ENCODE peak calls at places on chromosomes 6 and 20, in nine cellular contexts. B is mesenteric fat pad; R is dermis microvascular lymphatic vessel endothelial cell; O is aorta; C is brain microvascular endothelial cell; W is GM13976; M is progenitor cell of endocrine pancreas; K is GDM1; V is naive thymus-derived CD8-positive, alpha-beta T cell. J is an unnamed sample.

GRCh38 chr6:134918418-134918961 is 31.4 kb downstream of the ALDH8A1 start:
- DNase-seq in B (no peak), R (no peak), O (no peak), C (no peak), W (no peak), M (no peak), K (no peak), V (no peak), J (no peak)

GRCh38 chr20:6651561-6651960 is 115.9 kb upstream of the BMP2 start:
- DNase-seq in B (no peak), R (no peak), O (no peak), C (no peak), W (no peak), M (no peak), K (no peak), V (no peak), J (no peak)

GRCh38 chr20:13996265-13996664 is 949 bp downstream of the MACROD2 start:
- DNase-seq in B (no peak), R (no peak), O (no peak), C (no peak), W (no peak), M (no peak), K (no peak), V (no peak), J (no peak)

GRCh38 chr20:45340236-45340847 is 7.9 kb downstream of the SDC4 start:
- DNase-seq in B (no peak), R (no peak), O (no peak), C (no peak), W (no peak), M (no peak), K (no peak), V (no peak), J (no peak)

GRCh38 chr6:156449128-156449527 is 328.1 kb upstream of the ARID1B start:
- DNase-seq in B (no peak), R (no peak), O (no peak), C (no peak), W (no peak), M (no peak), K (no peak), V (no peak), J (no peak)

GRCh38 chr6:5173862-5174643 is 86.7 kb downstream of the LYRM4 start:
- DNase-seq in B (no peak), R (no peak), O (no peak), C (no peak), W (peak; percentile 58), M (no peak), K (peak; percentile 68), V (peak; percentile 64), J (peak; percentile 83)

GRCh38 chr6:41746068-41746467 is 1.1 kb downstream of the PGC start:
- DNase-seq in B (no peak), R (no peak), O (no peak), C (no peak), W (no peak), M (no peak), K (no peak), V (no peak), J (no peak)

GRCh38 chr6:167566711-167567141 is 241.8 kb downstream of the TTLL2 start:
- DNase-seq in B (no peak), R (no peak), O (no peak), C (no peak), W (no peak), M (no peak), K (no peak), V (no peak), J (no peak)

GRCh38 chr6:163955752-163956151 is 541.2 kb downstream of the QKI start:
- DNase-seq in B (no peak), R (no peak), O (no peak), C (no peak), W (no peak), M (no peak), K (no peak), V (no peak), J (no peak)

GRCh38 chr20:37850724-37851123 is 52.2 kb upstream of the VSTM2L start:
- DNase-seq in B (no peak), R (no peak), O (no peak), C (peak; percentile 11), W (no peak), M (no peak), K (no peak), V (no peak), J (no peak)

GRCh38 chr20:44501448-44501847 is 20.4 kb downstream of the SERINC3 start:
- DNase-seq in B (no peak), R (no peak), O (no peak), C (peak; percentile 95), W (no peak), M (no peak), K (no peak), V (no peak), J (no peak)

GRCh38 chr6:53718597-53719460 is 53.3 kb upstream of the KLHL31 start:
- DNase-seq in B (no peak), R (peak; percentile 81), O (no peak), C (peak; percentile 49), W (peak; percentile 73), M (no peak), K (peak; percentile 28), V (no peak), J (peak; percentile 41)

GRCh38 chr20:57594092-57594911 is 25.9 kb downstream of the ZBP1 start:
- DNase-seq in B (no peak), R (peak; percentile 30), O (peak; percentile 88), C (no peak), W (peak; percentile 84), M (peak; percentile 61), K (no peak), V (peak; percentile 51), J (peak; percentile 35)

GRCh38 chr20:5833309-5833941 is 83.2 kb downstream of the SHLD1 start:
- DNase-seq in B (no peak), R (no peak), O (no peak), C (no peak), W (no peak), M (no peak), K (no peak), V (no peak), J (no peak)

GRCh38 chr20:64242797-64243475 is 12.6 kb upstream of the PCMTD2 start:
- DNase-seq in B (peak; percentile 79), R (no peak), O (peak; percentile 23), C (no peak), W (no peak), M (no peak), K (no peak), V (no peak), J (no peak)

GRCh38 chr6:56652994-56653393 is 10.3 kb upstream of the DST start:
- DNase-seq in B (no peak), R (peak; percentile 83), O (no peak), C (no peak), W (no peak), M (no peak), K (no peak), V (no peak), J (no peak)

GRCh38 chr6:102520981-102521380 is 1127.5 kb downstream of the GRIK2 start:
- DNase-seq in B (no peak), R (no peak), O (no peak), C (no peak), W (no peak), M (no peak), K (no peak), V (no peak), J (no peak)

GRCh38 chr6:111484655-111484974 is 1.6 kb upstream of the REV3L start:
- DNase-seq in B (no peak), R (peak; percentile 23), O (no peak), C (no peak), W (no peak), M (no peak), K (no peak), V (no peak), J (peak; percentile 33)

GRCh38 chr20:59746155-59746554 is 141.8 kb downstream of the PHACTR3 start:
- DNase-seq in B (no peak), R (no peak), O (no peak), C (no peak), W (no peak), M (no peak), K (no peak), V (no peak), J (no peak)

GRCh38 chr6:75117701-75118100 is 88.2 kb downstream of the COL12A1 start:
- DNase-seq in B (no peak), R (no peak), O (no peak), C (peak; percentile 35), W (no peak), M (no peak), K (no peak), V (no peak), J (no peak)

GRCh38 chr20:57055345-57055744 is 211.1 kb downstream of the BMP7 start:
- DNase-seq in B (peak; percentile 11), R (no peak), O (no peak), C (no peak), W (no peak), M (no peak), K (no peak), V (no peak), J (no peak)

GRCh38 chr20:36836591-36837329 is 39.2 kb upstream of the TLDC2 start:
- DNase-seq in B (no peak), R (peak; percentile 71), O (no peak), C (peak; percentile 67), W (peak; percentile 81), M (no peak), K (peak; percentile 68), V (peak; percentile 9), J (peak; percentile 60)

GRCh38 chr6:49506569-49507111 is 6.9 kb downstream of the GLYATL3 start:
- DNase-seq in B (no peak), R (no peak), O (no peak), C (no peak), W (no peak), M (no peak), K (no peak), V (no peak), J (no peak)

GRCh38 chr6:165662041-165662491 is 975 bp downstream of the PDE10A start:
- DNase-seq in B (no peak), R (peak; percentile 37), O (peak; percentile 77), C (peak; percentile 29), W (peak; percentile 38), M (peak; percentile 47), K (no peak), V (no peak), J (no peak)

GRCh38 chr6:43737272-43738081 is 32.5 kb upstream of the VEGFA start:
- DNase-seq in B (peak; percentile 87), R (no peak), O (peak; percentile 62), C (no peak), W (no peak), M (no peak), K (no peak), V (no peak), J (no peak)

GRCh38 chr6:38339914-38340313 is 299.8 kb downstream of the BTBD9 start:
- DNase-seq in B (no peak), R (no peak), O (no peak), C (no peak), W (no peak), M (no peak), K (no peak), V (no peak), J (no peak)

J was measured in GM06990.